ENCODE peak calls at places on chromosomes 2 and 18, in four cellular contexts. P is heart left ventricle, A is GM12878, Z is tibial artery. T is an unnamed sample. For H3K4me1, the result is how much of the 10 kb centered on the place peaks cover.

GRCh38 chr18:21598726-21599584 is 1.5 kb downstream of the ESCO1 start:
- DNase-seq in P (no peak), Z (peak), A (no peak), T (no peak)

GRCh38 chr18:13430663-13431062 is 212.1 kb downstream of the LDLRAD4 start:
- DNase-seq in A (no peak), Z (no peak), P (no peak), T (no peak)

GRCh38 chr18:77077401-77077800 is 55.2 kb downstream of the MBP start:
- DNase-seq in P (no peak), Z (no peak), A (no peak), T (no peak)

GRCh38 chr2:64327129-64327509 is 126.8 kb upstream of the LGALSL start:
- DNase-seq in A (no peak), Z (no peak), P (no peak), T (no peak)

GRCh38 chr2:70498054-70498453 is 55.6 kb downstream of the TGFA start:
- DNase-seq in A (no peak), Z (no peak), P (no peak), T (no peak)

GRCh38 chr18:48325115-48325670 is 84.0 kb downstream of the ZBTB7C start:
- DNase-seq in A (no peak), P (no peak), Z (no peak), T (no peak)

GRCh38 chr2:172395503-172395902 is 31.9 kb upstream of the ITGA6 start:
- DNase-seq in P (no peak), Z (no peak), A (no peak), T (no peak)

GRCh38 chr2:222844323-222844722 is 16.5 kb upstream of the ACSL3 start:
- DNase-seq in P (no peak), A (no peak), Z (peak), T (no peak)

GRCh38 chr18:57792741-57793629 is 10.1 kb downstream of the ATP8B1 start:
- DNase-seq in A (no peak), Z (no peak), P (no peak), T (no peak)

GRCh38 chr18:34709631-34710429 is at the start of gene DTNA:
- DNase-seq in Z (no peak), P (no peak), A (no peak), T (no peak)
- H3K4me3 ChIP-seq in Z (peak), P (no peak), A (no peak), T (peak)

GRCh38 chr2:57516740-57517340 is 529.8 kb upstream of the VRK2 start:
- DNase-seq in P (no peak), A (peak), Z (no peak), T (no peak)

GRCh38 chr2:57510704-57511103 is 535.9 kb upstream of the VRK2 start:
- DNase-seq in A (no peak), Z (no peak), P (no peak), T (no peak)

GRCh38 chr2:57515366-57515765 is 531.2 kb upstream of the VRK2 start:
- DNase-seq in Z (no peak), P (no peak), A (no peak), T (no peak)
- H3K4me1 ChIP-seq in Z (under half), P (under half), A (under half), T (under half)

GRCh38 chr2:25339121-25339738 is 2.5 kb downstream of the DNMT3A start:
- DNase-seq in A (no peak), P (no peak), Z (no peak), T (peak)
- H3K27ac ChIP-seq in A (no peak), P (peak), Z (peak), T (no peak)

GRCh38 chr2:8004250-8004681 is 677.6 kb upstream of the ID2 start:
- DNase-seq in A (no peak), Z (peak), P (no peak), T (no peak)
- H3K4me3 ChIP-seq in A (no peak), Z (peak), P (no peak), T (no peak)

DNA sequence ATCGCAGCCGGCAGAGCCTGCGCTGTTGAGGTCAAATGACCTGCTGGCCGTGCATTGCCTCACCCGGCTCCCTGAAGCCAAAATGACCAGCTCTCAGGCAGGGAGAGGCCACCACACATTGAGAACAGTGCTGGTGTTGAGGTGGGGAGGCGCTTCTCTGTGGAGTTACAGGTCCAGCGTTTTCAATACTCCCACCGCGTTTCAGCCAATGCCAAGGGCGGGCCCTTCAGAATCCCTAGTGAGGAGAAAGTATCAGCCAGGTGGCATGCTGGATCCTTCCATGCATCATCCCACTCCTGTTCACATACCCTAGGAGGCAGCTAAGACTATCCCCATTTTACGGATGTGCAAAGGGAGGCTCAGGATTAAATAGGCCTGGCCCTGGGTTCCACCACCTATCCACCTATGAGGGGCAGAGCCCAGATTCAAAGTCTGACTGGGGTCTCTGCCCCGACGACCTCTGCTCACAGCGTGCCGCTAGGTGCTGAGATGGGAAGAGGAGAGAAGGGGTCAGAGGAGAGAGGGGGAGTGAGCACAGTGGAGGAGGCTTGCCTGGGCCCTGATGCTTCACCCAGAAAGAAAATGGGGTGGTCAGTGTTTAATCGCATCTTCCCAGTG is 137.6 kb upstream of the ID2 start:
- DNase-seq in A (no peak), Z (no peak), P (no peak), T (no peak)
- H3K4me1 ChIP-seq in A (half or more), Z (under half), P (under half), T (under half)

T was measured in aorta.